ENCODE peak calls at places on chromosomes 12 and 14, in ten cellular contexts. G is stimulated activated naive CD8-positive, alpha-beta T cell treated with anti-CD3 and anti-CD28 coated beads, Interleukin-15, amount 100 ng/mL, for 72 hours; R is GM04503; L is CD8-positive, alpha-beta memory T cell; Q is GM20000; D is A673; Z is CD8-positive, alpha-beta T cell; Y is NCI-H1417 treated with DMSO at 0.1 percent for 48 hours; A is stimulated activated CD4-positive, alpha-beta T cell treated with anti-CD3 and anti-CD28 coated beads, Interleukin-12 subunit alpha, Interleukin-12 subunit beta, amount 100 ng/mL, for 48 hours; M is lower lobe of right lung. B is an unnamed sample.

GRCh38 chr14:92846162-92846897 is 52.2 kb downstream of the GOLGA5 start:
- DNase-seq in L (no peak), Z (no peak), R (peak; percentile 45), Q (peak; percentile 72), G (peak; percentile 65), Y (no peak), A (peak; percentile 32), M (no peak), D (no peak), B (no peak)

GRCh38 chr14:96571311-96571710 is 69.1 kb downstream of the PAPOLA start:
- DNase-seq in M (no peak), Q (no peak), Y (no peak), R (no peak), L (no peak), Z (no peak), D (no peak), G (no peak), A (no peak), B (no peak)

GRCh38 chr12:68904351-68904982 is 28.5 kb downstream of the CPM start:
- DNase-seq in R (no peak), Q (no peak), G (no peak), Y (no peak), D (no peak), L (no peak), Z (no peak), A (no peak), M (no peak), B (no peak)

GRCh38 chr14:51165415-51165814 is 70.5 kb upstream of the TRIM9 start:
- DNase-seq in Y (no peak), L (no peak), M (no peak), G (no peak), Z (no peak), R (no peak), D (no peak), A (no peak), Q (no peak), B (no peak)

GRCh38 chr12:71438670-71439361 is 782 bp upstream of the LGR5 start:
- DNase-seq in Q (peak; percentile 22), L (no peak), Y (no peak), G (no peak), R (no peak), M (no peak), D (peak; percentile 19), Z (no peak), A (no peak), B (no peak)

GRCh38 chr12:70982991-70983390 is 62.5 kb upstream of the PTPRR start:
- DNase-seq in A (no peak), R (peak; percentile 56), L (no peak), Z (no peak), M (no peak), D (peak; percentile 90), Q (no peak), Y (no peak), G (no peak), B (no peak)

GRCh38 chr12:2083008-2083407 is 30.2 kb downstream of the CACNA1C start:
- DNase-seq in Z (no peak), D (no peak), R (no peak), M (no peak), Y (no peak), A (no peak), Q (no peak), G (no peak), L (no peak), B (no peak)

GRCh38 chr12:116651089-116651488 is 86.8 kb downstream of the SPRING1 start:
- DNase-seq in Q (no peak), Y (no peak), G (no peak), Z (no peak), A (no peak), R (no peak), L (no peak), D (no peak), M (no peak), B (no peak)

GRCh38 chr12:19965196-19966038 is 402.9 kb upstream of the PDE3A start:
- DNase-seq in G (no peak), D (no peak), Q (no peak), Z (no peak), M (no peak), R (no peak), Y (no peak), A (no peak), L (no peak), B (no peak)

GRCh38 chr12:127550271-127550670 is 716.7 kb upstream of the TMEM132C start:
- DNase-seq in M (no peak), Z (no peak), L (no peak), Y (no peak), D (no peak), G (no peak), A (no peak), R (peak; percentile 59), Q (no peak), B (no peak)

GRCh38 chr12:104888456-104888855 is 69.6 kb downstream of the SLC41A2 start:
- DNase-seq in G (no peak), Q (no peak), Z (no peak), Y (no peak), A (no peak), L (no peak), D (no peak), M (no peak), R (no peak), B (no peak)

GRCh38 chr14:54094765-54095164 is 138.1 kb upstream of the BMP4 start:
- DNase-seq in L (no peak), G (no peak), Z (no peak), R (no peak), M (no peak), Q (no peak), Y (no peak), A (no peak), D (no peak), B (no peak)

GRCh38 chr12:3869860-3870259 is 3.3 kb downstream of the PARP11 start:
- DNase-seq in Q (no peak), G (peak; percentile 26), M (no peak), A (no peak), Z (no peak), R (no peak), D (no peak), Y (no peak), L (no peak), B (no peak)

GRCh38 chr12:4535092-4535491 is 3.6 kb upstream of the RAD51AP1 start:
- DNase-seq in Q (no peak), Z (no peak), G (no peak), R (no peak), A (no peak), Y (no peak), M (no peak), D (no peak), L (no peak), B (no peak)

GRCh38 chr12:79765157-79765556 is 74.4 kb upstream of the PAWR start:
- DNase-seq in R (no peak), D (no peak), Q (no peak), Y (no peak), G (no peak), A (no peak), Z (no peak), L (no peak), M (no peak), B (no peak)

GRCh38 chr14:99230271-99231141 is 41.5 kb downstream of the BCL11B start:
- DNase-seq in R (no peak), Q (no peak), D (no peak), Y (no peak), M (peak; percentile 44), Z (peak; percentile 77), G (peak; percentile 92), A (peak; percentile 69), L (peak; percentile 95), B (peak; percentile 56)

GRCh38 chr14:58239259-58240210 is 5.1 kb upstream of the PSMA3 start:
- DNase-seq in Y (peak; percentile 17), G (peak; percentile 72), M (peak; percentile 75), L (peak; percentile 87), Z (peak; percentile 78), Q (peak; percentile 24), A (peak; percentile 89), R (no peak), D (peak; percentile 79), B (peak; percentile 74)

GRCh38 chr12:3551976-3552725 is 61.1 kb downstream of the PRMT8 start:
- DNase-seq in M (no peak), Z (no peak), Q (no peak), A (no peak), D (no peak), R (no peak), G (no peak), L (no peak), Y (no peak), B (no peak)

GRCh38 chr12:52434096-52434733 is at the start of gene KRT75:
- DNase-seq in Z (no peak), A (no peak), R (no peak), Q (no peak), G (no peak), L (no peak), Y (no peak), D (peak; percentile 10), M (no peak), B (no peak)

GRCh38 chr14:71932229-71932951 is at the start of gene RGS6:
- DNase-seq in D (peak; percentile 56), L (no peak), Y (no peak), A (peak; percentile 2), G (peak; percentile 52), M (peak; percentile 56), Z (no peak), Q (peak; percentile 80), R (no peak), B (no peak)

GRCh38 chr14:35959835-35960234 is 133.7 kb downstream of the BRMS1L start:
- DNase-seq in Q (no peak), A (no peak), L (no peak), R (no peak), Y (no peak), Z (no peak), G (no peak), M (no peak), D (no peak), B (no peak)

GRCh38 chr12:109967383-109968031 is 28.7 kb downstream of the GIT2 start:
- DNase-seq in Z (no peak), G (no peak), D (peak; percentile 21), M (no peak), R (no peak), L (no peak), Y (no peak), Q (no peak), A (no peak), B (no peak)

GRCh38 chr12:104928036-104928770 is 29.9 kb downstream of the SLC41A2 start:
- DNase-seq in A (no peak), Z (no peak), D (no peak), G (no peak), R (no peak), Y (no peak), M (no peak), Q (no peak), L (no peak), B (no peak)

GRCh38 chr12:108801736-108802665 is 55.4 kb downstream of the SSH1 start:
- DNase-seq in G (no peak), Z (no peak), Y (no peak), A (no peak), L (no peak), D (no peak), Q (no peak), R (peak; percentile 61), M (no peak), B (no peak)

GRCh38 chr14:48580692-48581091 is 905.3 kb upstream of the MDGA2 start:
- DNase-seq in A (no peak), Y (no peak), G (no peak), Q (no peak), R (no peak), M (no peak), L (no peak), D (no peak), Z (no peak), B (no peak)

GRCh38 chr14:89900822-89901221 is 53.7 kb downstream of the EFCAB11 start:
- DNase-seq in G (no peak), L (no peak), D (no peak), Z (no peak), A (no peak), Q (no peak), Y (no peak), R (no peak), M (no peak), B (no peak)

GRCh38 chr12:109612975-109613502 is 39.4 kb downstream of the MVK start:
- DNase-seq in D (peak; percentile 19), Q (no peak), G (no peak), Z (no peak), L (no peak), M (no peak), Y (no peak), R (no peak), A (no peak), B (no peak)

GRCh38 chr12:105222726-105223357 is 13.1 kb downstream of the APPL2 start:
- DNase-seq in D (no peak), L (no peak), A (no peak), Y (no peak), Z (no peak), G (no peak), R (no peak), Q (no peak), M (no peak), B (no peak)

B was measured in activated CD4-positive, CD25-positive, alpha-beta regulatory T cell.